ENCODE peak calls at places on chromosomes 1 and 21, in five cellular contexts. One of them, this sample, is unnamed. For H3K4me1, the result is how much of the 10 kb centered on the place peaks cover.

GRCh38 chr1:171310661-171311087 is 3.3 kb upstream of the FMO4 start:
- DNase-seq in HAP-1: peak
- DNase-seq in transverse colon: no peak
- DNase-seq in CD8-positive, alpha-beta T cell: no peak
- DNase-seq in heart right ventricle: no peak
- DNase-seq in this sample: no peak

GRCh38 chr1:31637915-31638673 is 6.6 kb downstream of the PEF1 start:
- DNase-seq in HAP-1: no peak
- DNase-seq in transverse colon: peak
- DNase-seq in CD8-positive, alpha-beta T cell: no peak
- DNase-seq in heart right ventricle: no peak
- DNase-seq in this sample: no peak

GRCh38 chr1:51776408-51776807 is 102.1 kb downstream of the NRDC start:
- DNase-seq in HAP-1: no peak
- DNase-seq in transverse colon: no peak
- DNase-seq in CD8-positive, alpha-beta T cell: no peak
- DNase-seq in heart right ventricle: no peak
- DNase-seq in this sample: no peak

GRCh38 chr1:179744401-179745130 is 1.5 kb downstream of the FAM163A start:
- DNase-seq in HAP-1: no peak
- DNase-seq in transverse colon: no peak
- DNase-seq in CD8-positive, alpha-beta T cell: no peak
- DNase-seq in heart right ventricle: no peak
- DNase-seq in this sample: no peak

GRCh38 chr1:169680377-169681019 is 30.9 kb downstream of the SELL start:
- DNase-seq in HAP-1: no peak
- DNase-seq in transverse colon: no peak
- DNase-seq in CD8-positive, alpha-beta T cell: no peak
- DNase-seq in heart right ventricle: no peak
- DNase-seq in this sample: no peak

GRCh38 chr1:109371271-109371739 is 26.4 kb downstream of the SORT1 start:
- DNase-seq in HAP-1: no peak
- DNase-seq in transverse colon: no peak
- DNase-seq in CD8-positive, alpha-beta T cell: no peak
- DNase-seq in heart right ventricle: no peak
- DNase-seq in this sample: no peak

GRCh38 chr1:23673086-23673813 is 18.4 kb upstream of the RPL11 start:
- DNase-seq in HAP-1: peak
- DNase-seq in transverse colon: peak
- DNase-seq in CD8-positive, alpha-beta T cell: no peak
- DNase-seq in heart right ventricle: peak
- DNase-seq in this sample: peak

GRCh38 chr1:43238104-43238503 is 31.7 kb upstream of the TMEM125 start:
- DNase-seq in HAP-1: peak
- DNase-seq in transverse colon: peak
- DNase-seq in CD8-positive, alpha-beta T cell: no peak
- DNase-seq in heart right ventricle: peak
- DNase-seq in this sample: no peak

GRCh38 chr1:72579629-72580028 is 297.3 kb upstream of the NEGR1 start:
- DNase-seq in HAP-1: no peak
- DNase-seq in transverse colon: no peak
- DNase-seq in CD8-positive, alpha-beta T cell: no peak
- DNase-seq in heart right ventricle: no peak
- DNase-seq in this sample: no peak

GRCh38 chr1:202553560-202554038 is 156.7 kb downstream of the SYT2 start:
- DNase-seq in HAP-1: no peak
- DNase-seq in transverse colon: no peak
- DNase-seq in CD8-positive, alpha-beta T cell: no peak
- DNase-seq in heart right ventricle: no peak
- DNase-seq in this sample: no peak

GRCh38 chr1:94335950-94336349 is 82.2 kb upstream of the ABCD3 start:
- DNase-seq in HAP-1: peak
- DNase-seq in transverse colon: peak
- DNase-seq in CD8-positive, alpha-beta T cell: no peak
- DNase-seq in heart right ventricle: peak
- DNase-seq in this sample: peak

GRCh38 chr1:57285979-57286378 is 137.9 kb downstream of the DAB1 start:
- DNase-seq in HAP-1: no peak
- DNase-seq in transverse colon: no peak
- DNase-seq in CD8-positive, alpha-beta T cell: no peak
- DNase-seq in heart right ventricle: no peak
- DNase-seq in this sample: no peak

GRCh38 chr1:193190096-193190744 is 3.8 kb upstream of the B3GALT2 start:
- DNase-seq in HAP-1: no peak
- DNase-seq in transverse colon: no peak
- DNase-seq in CD8-positive, alpha-beta T cell: no peak
- DNase-seq in heart right ventricle: no peak
- DNase-seq in this sample: no peak

GRCh38 chr1:37257646-37258045 is 216.7 kb upstream of the ZC3H12A start:
- DNase-seq in HAP-1: no peak
- DNase-seq in transverse colon: no peak
- DNase-seq in CD8-positive, alpha-beta T cell: no peak
- DNase-seq in heart right ventricle: no peak
- DNase-seq in this sample: no peak

GRCh38 chr21:34930971-34931370 is 118.1 kb downstream of the RUNX1 start:
- DNase-seq in HAP-1: no peak
- DNase-seq in transverse colon: no peak
- DNase-seq in CD8-positive, alpha-beta T cell: no peak
- DNase-seq in heart right ventricle: no peak
- DNase-seq in this sample: no peak

GRCh38 chr21:33964706-33965325 is 49.2 kb upstream of the ATP5PO start:
- DNase-seq in HAP-1: no peak
- DNase-seq in transverse colon: no peak
- DNase-seq in CD8-positive, alpha-beta T cell: no peak
- DNase-seq in heart right ventricle: no peak
- DNase-seq in this sample: no peak

GRCh38 chr1:54362881-54363340 is 43.3 kb downstream of the SSBP3 start:
- DNase-seq in HAP-1: no peak
- DNase-seq in transverse colon: peak
- DNase-seq in CD8-positive, alpha-beta T cell: no peak
- DNase-seq in heart right ventricle: no peak
- DNase-seq in this sample: no peak

GRCh38 chr1:6554907-6555778 is at the start of gene TAS1R1:
- DNase-seq in HAP-1: no peak
- DNase-seq in transverse colon: peak
- DNase-seq in CD8-positive, alpha-beta T cell: no peak
- DNase-seq in heart right ventricle: peak
- DNase-seq in this sample: no peak

GRCh38 chr1:207817778-207818751 is 66.2 kb downstream of the CD46 start:
- DNase-seq in HAP-1: no peak
- DNase-seq in transverse colon: no peak
- DNase-seq in CD8-positive, alpha-beta T cell: no peak
- DNase-seq in heart right ventricle: no peak
- DNase-seq in this sample: no peak

GRCh38 chr1:237341391-237341790 is 299.4 kb downstream of the RYR2 start:
- DNase-seq in HAP-1: no peak
- DNase-seq in transverse colon: no peak
- DNase-seq in CD8-positive, alpha-beta T cell: no peak
- DNase-seq in heart right ventricle: no peak
- DNase-seq in this sample: no peak

GRCh38 chr1:177013273-177013672 is 151.2 kb downstream of the ASTN1 start:
- DNase-seq in HAP-1: no peak
- DNase-seq in transverse colon: no peak
- DNase-seq in CD8-positive, alpha-beta T cell: no peak
- DNase-seq in heart right ventricle: no peak
- DNase-seq in this sample: no peak

GRCh38 chr1:236830116-236830515 is 35.0 kb downstream of the MTR start:
- DNase-seq in HAP-1: no peak
- DNase-seq in transverse colon: no peak
- DNase-seq in CD8-positive, alpha-beta T cell: no peak
- DNase-seq in heart right ventricle: no peak
- DNase-seq in this sample: no peak

GRCh38 chr1:61457526-61457925 is 267.4 kb downstream of the TM2D1 start:
- DNase-seq in HAP-1: no peak
- DNase-seq in transverse colon: no peak
- DNase-seq in CD8-positive, alpha-beta T cell: no peak
- DNase-seq in heart right ventricle: no peak
- DNase-seq in this sample: no peak

DNA sequence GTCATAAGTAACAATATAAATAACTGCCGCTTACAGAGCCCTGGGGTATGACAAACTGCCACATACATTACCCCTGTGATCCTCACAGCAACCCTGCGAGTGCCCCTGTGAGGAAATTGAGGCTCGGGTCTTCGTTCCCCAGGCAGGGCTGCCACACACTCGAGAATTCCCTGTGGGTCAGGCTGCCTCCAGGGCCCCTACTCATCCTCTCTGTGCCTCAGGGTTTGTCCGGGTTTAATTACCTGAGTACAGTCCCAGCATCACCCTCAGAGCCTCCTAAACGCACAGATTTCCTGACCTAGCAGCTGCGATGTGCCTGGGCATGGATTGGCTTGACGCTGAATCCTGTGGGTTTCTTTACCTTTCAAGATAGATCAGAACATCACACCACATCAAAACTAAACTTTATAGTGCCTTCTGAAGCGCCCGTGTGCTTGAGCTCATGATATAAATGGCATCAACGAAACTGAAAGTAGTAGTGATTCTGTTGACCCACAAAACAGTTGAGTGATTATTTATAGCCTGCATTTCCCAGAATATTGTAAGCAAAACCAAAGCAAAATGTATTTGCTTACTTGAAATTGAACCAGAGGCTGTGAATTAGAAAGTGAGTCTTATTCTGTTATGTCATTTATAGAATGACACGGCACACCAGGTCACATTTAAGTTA is 14.0 kb downstream of the SLC37A1 start:
- DNase-seq in HAP-1: no peak
- DNase-seq in transverse colon: no peak
- DNase-seq in CD8-positive, alpha-beta T cell: no peak
- DNase-seq in heart right ventricle: no peak
- DNase-seq in this sample: peak
- H3K4me1 ChIP-seq in HAP-1: under half
- H3K4me1 ChIP-seq in transverse colon: half or more
- H3K4me1 ChIP-seq in CD8-positive, alpha-beta T cell: under half
- H3K4me1 ChIP-seq in heart right ventricle: under half
- H3K4me1 ChIP-seq in this sample: under half

GRCh38 chr1:39113109-39113743 is 87.1 kb downstream of the NDUFS5 start:
- DNase-seq in HAP-1: no peak
- DNase-seq in transverse colon: no peak
- DNase-seq in CD8-positive, alpha-beta T cell: no peak
- DNase-seq in heart right ventricle: no peak
- DNase-seq in this sample: no peak
- H3K4me1 ChIP-seq in HAP-1: under half
- H3K4me1 ChIP-seq in transverse colon: under half
- H3K4me1 ChIP-seq in CD8-positive, alpha-beta T cell: under half
- H3K4me1 ChIP-seq in heart right ventricle: under half
- H3K4me1 ChIP-seq in this sample: under half

GRCh38 chr1:234538930-234539649 is 60.1 kb upstream of the TARBP1 start:
- DNase-seq in HAP-1: no peak
- DNase-seq in transverse colon: no peak
- DNase-seq in CD8-positive, alpha-beta T cell: no peak
- DNase-seq in heart right ventricle: peak
- DNase-seq in this sample: no peak
- H3K4me1 ChIP-seq in HAP-1: under half
- H3K4me1 ChIP-seq in transverse colon: half or more
- H3K4me1 ChIP-seq in CD8-positive, alpha-beta T cell: under half
- H3K4me1 ChIP-seq in heart right ventricle: half or more
- H3K4me1 ChIP-seq in this sample: under half

GRCh38 chr1:25238046-25238445 is 5.7 kb upstream of the SYF2 start:
- DNase-seq in HAP-1: no peak
- DNase-seq in transverse colon: no peak
- DNase-seq in CD8-positive, alpha-beta T cell: no peak
- DNase-seq in heart right ventricle: no peak
- DNase-seq in this sample: no peak
- H3K4me1 ChIP-seq in HAP-1: under half
- H3K4me1 ChIP-seq in transverse colon: under half
- H3K4me1 ChIP-seq in CD8-positive, alpha-beta T cell: under half
- H3K4me1 ChIP-seq in heart right ventricle: under half
- H3K4me1 ChIP-seq in this sample: half or more

GRCh38 chr1:12179638-12180121 is 12.9 kb downstream of the TNFRSF1B start:
- DNase-seq in HAP-1: no peak
- DNase-seq in transverse colon: no peak
- DNase-seq in CD8-positive, alpha-beta T cell: no peak
- DNase-seq in heart right ventricle: no peak
- DNase-seq in this sample: no peak

GRCh38 chr1:12179111-12179519 is 12.3 kb downstream of the TNFRSF1B start:
- DNase-seq in HAP-1: no peak
- DNase-seq in transverse colon: peak
- DNase-seq in CD8-positive, alpha-beta T cell: peak
- DNase-seq in heart right ventricle: no peak
- DNase-seq in this sample: peak

GRCh38 chr1:12181568-12181967 is 14.8 kb downstream of the TNFRSF1B start:
- DNase-seq in HAP-1: no peak
- DNase-seq in transverse colon: no peak
- DNase-seq in CD8-positive, alpha-beta T cell: no peak
- DNase-seq in heart right ventricle: no peak
- DNase-seq in this sample: no peak

GRCh38 chr1:12180903-12181302 is 14.1 kb downstream of the TNFRSF1B start:
- DNase-seq in HAP-1: no peak
- DNase-seq in transverse colon: no peak
- DNase-seq in CD8-positive, alpha-beta T cell: no peak
- DNase-seq in heart right ventricle: no peak
- DNase-seq in this sample: no peak

DNA sequence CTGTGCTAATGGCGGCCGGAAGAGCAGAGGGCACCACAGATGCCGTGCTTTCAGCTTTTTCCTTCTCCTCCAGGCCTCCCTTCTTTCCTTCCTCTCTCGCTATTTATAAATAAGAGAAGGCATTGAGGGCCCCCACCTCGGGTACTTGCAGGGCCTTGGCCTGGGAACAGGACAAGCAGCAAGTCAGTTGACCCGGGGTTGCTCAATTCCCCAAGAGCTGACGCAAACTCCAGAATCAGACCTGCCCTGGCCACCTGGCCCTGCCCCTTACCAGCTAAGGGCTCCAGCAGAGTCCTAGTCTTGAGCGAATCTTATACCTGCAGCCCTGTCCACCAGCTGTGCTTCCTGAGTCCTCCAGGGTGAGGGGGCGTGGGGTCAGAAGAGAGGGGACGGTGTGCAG is 13.5 kb downstream of the TNFRSF1B start:
- DNase-seq in HAP-1: no peak
- DNase-seq in transverse colon: peak
- DNase-seq in CD8-positive, alpha-beta T cell: no peak
- DNase-seq in heart right ventricle: peak
- DNase-seq in this sample: no peak
- H3K4me1 ChIP-seq in HAP-1: under half
- H3K4me1 ChIP-seq in transverse colon: under half
- H3K4me1 ChIP-seq in CD8-positive, alpha-beta T cell: half or more
- H3K4me1 ChIP-seq in heart right ventricle: half or more
- H3K4me1 ChIP-seq in this sample: under half